ENCODE peak calls at places on chromosomes 2 and 18, in five cellular contexts. A is small intestine, C is amygdala, T is NCI-H526 treated with DMSO at 0.1 percent for 48 hours, B is DMS153. S is an unnamed sample.

GRCh38 chr18:23183356-23184150 is 48.3 kb downstream of the CABLES1 start:
- DNase-seq in A (no peak), C (no peak), T (no peak), B (no peak), S (peak)

GRCh38 chr18:63339920-63340484 is 20.4 kb upstream of the BCL2 start:
- DNase-seq in A (no peak), C (peak), T (no peak), B (no peak), S (no peak)

GRCh38 chr2:42575458-42576064 is 7.1 kb downstream of the MTA3 start:
- DNase-seq in A (no peak), C (no peak), T (no peak), B (no peak), S (no peak)

GRCh38 chr18:68564961-68565360 is 149.9 kb downstream of the TMX3 start:
- DNase-seq in A (no peak), C (no peak), T (no peak), B (no peak), S (no peak)

GRCh38 chr2:222690564-222691200 is 19.2 kb downstream of the MOGAT1 start:
- DNase-seq in A (peak), C (peak), T (peak), B (peak), S (peak)

GRCh38 chr2:166242309-166242708 is 114.5 kb upstream of the SCN1A start:
- DNase-seq in A (no peak), C (no peak), T (no peak), B (no peak), S (no peak)

GRCh38 chr2:95356821-95357700 is 45.4 kb upstream of the FAHD2A start:
- DNase-seq in A (no peak), C (no peak), T (no peak), B (no peak), S (no peak)

GRCh38 chr2:165833156-165833555 is 39.1 kb upstream of the GALNT3 start:
- DNase-seq in A (no peak), C (no peak), T (no peak), B (no peak), S (peak)

GRCh38 chr2:173667415-173667814 is 297.8 kb downstream of the SP3 start:
- DNase-seq in A (no peak), C (no peak), T (peak), B (peak), S (no peak)

GRCh38 chr2:176446718-176447414 is 177.6 kb downstream of the MTX2 start:
- DNase-seq in A (no peak), C (no peak), T (no peak), B (peak), S (no peak)

GRCh38 chr2:23366720-23367119 is 18.3 kb upstream of the KLHL29 start:
- DNase-seq in A (no peak), C (no peak), T (no peak), B (no peak), S (no peak)

GRCh38 chr18:44799422-44800421 is 119.0 kb downstream of the SETBP1 start:
- DNase-seq in A (no peak), C (no peak), T (no peak), B (no peak), S (no peak)

GRCh38 chr2:157786663-157787363 is 89.3 kb downstream of the ACVR1 start:
- DNase-seq in A (no peak), C (no peak), T (no peak), B (no peak), S (no peak)

GRCh38 chr2:173149491-173149890 is 73.8 kb downstream of the MAP3K20 start:
- DNase-seq in A (no peak), C (no peak), T (no peak), B (no peak), S (no peak)

GRCh38 chr2:86225581-86225980 is 26.3 kb downstream of the MRPL35 start:
- DNase-seq in A (no peak), C (no peak), T (no peak), B (no peak), S (peak)

GRCh38 chr2:56671973-56672569 is 488.3 kb downstream of the CCDC85A start:
- DNase-seq in A (no peak), C (no peak), T (no peak), B (no peak), S (peak)

GRCh38 chr18:40851014-40851429 is 1104.0 kb upstream of the PIK3C3 start:
- DNase-seq in A (no peak), C (no peak), T (no peak), B (no peak), S (no peak)

GRCh38 chr2:134002921-134003320 is 251.0 kb upstream of the MGAT5 start:
- DNase-seq in A (no peak), C (no peak), T (no peak), B (no peak), S (no peak)

GRCh38 chr2:237242091-237242536 is 156.4 kb downstream of the COPS8 start:
- DNase-seq in A (no peak), C (no peak), T (no peak), B (no peak), S (no peak)

GRCh38 chr2:152743004-152743403 is 24.6 kb downstream of the ARL6IP6 start:
- DNase-seq in A (peak), C (no peak), T (peak), B (no peak), S (no peak)

GRCh38 chr2:224039080-224039769 is at the start of gene SERPINE2:
- DNase-seq in A (peak), C (peak), T (peak), B (peak), S (peak)

GRCh38 chr2:129872438-129872837 is 107.0 kb upstream of the RAB6C start:
- DNase-seq in A (no peak), C (no peak), T (no peak), B (no peak), S (no peak)

GRCh38 chr2:151946856-151947523 is 118.8 kb upstream of the ARL5A start:
- DNase-seq in A (peak), C (no peak), T (no peak), B (no peak), S (peak)

GRCh38 chr2:62478093-62478580 is 27.9 kb downstream of the TMEM17 start:
- DNase-seq in A (peak), C (no peak), T (no peak), B (peak), S (no peak)

GRCh38 chr2:69214898-69215297 is 172.1 kb downstream of the GFPT1 start:
- DNase-seq in A (no peak), C (no peak), T (no peak), B (no peak), S (peak)

GRCh38 chr2:36355890-36356198 is 266 bp downstream of the CRIM1 start:
- DNase-seq in A (no peak), C (no peak), T (no peak), B (no peak), S (no peak)

GRCh38 chr2:138415891-138416494 is 85.6 kb upstream of the SPOPL start:
- DNase-seq in A (no peak), C (no peak), T (no peak), B (no peak), S (peak)

GRCh38 chr2:218452079-218452478 is 33.2 kb downstream of the VIL1 start:
- DNase-seq in A (no peak), C (no peak), T (no peak), B (no peak), S (no peak)

GRCh38 chr18:70044626-70045025 is 97.0 kb upstream of the CD226 start:
- DNase-seq in A (no peak), C (no peak), T (no peak), B (no peak), S (peak)

GRCh38 chr2:167581961-167582574 is 665.3 kb downstream of the STK39 start:
- DNase-seq in A (no peak), C (no peak), T (no peak), B (no peak), S (no peak)

GRCh38 chr2:120736202-120736954 is 710 bp downstream of the GLI2 start:
- DNase-seq in A (no peak), C (no peak), T (no peak), B (no peak), S (no peak)

GRCh38 chr2:2265747-2266259 is 65.3 kb downstream of the MYT1L start:
- DNase-seq in A (no peak), C (no peak), T (no peak), B (no peak), S (no peak)

GRCh38 chr18:75462178-75462832 is 34.8 kb upstream of the SMIM21 start:
- DNase-seq in A (no peak), C (no peak), T (no peak), B (no peak), S (no peak)

GRCh38 chr18:67483237-67483636 is 33.3 kb downstream of the DSEL start:
- DNase-seq in A (no peak), C (no peak), T (no peak), B (no peak), S (no peak)